ENCODE peak calls at places on chromosomes 16 and 17, in six cellular contexts. T, H, Y, A, R and Z are unnamed samples.

GRCh38 chr16:31063495-31063842 is 10.6 kb downstream of the ZNF668 start:
- DNase-seq in H (no peak), Y (no peak), R (no peak), T (no peak), A (no peak), Z (no peak)

GRCh38 chr16:64206877-64207276 is 915.0 kb downstream of the CDH11 start:
- DNase-seq in T (no peak), Y (no peak), A (no peak), H (no peak), R (no peak), Z (no peak)

GRCh38 chr16:84597518-84598390 is 20.1 kb downstream of the COTL1 start:
- DNase-seq in T (no peak), Y (no peak), H (no peak), A (no peak), R (no peak), Z (no peak)

GRCh38 chr17:45149037-45149668 is 878 bp downstream of the HEXIM1 start:
- DNase-seq in H (peak; percentile 86), A (peak; percentile 94), Y (peak; percentile 84), R (peak; percentile 78), T (no peak), Z (peak; percentile 95)

GRCh38 chr17:4833941-4834501 is 881 bp downstream of the MINK1 start:
- DNase-seq in Y (peak; percentile 44), H (peak; percentile 68), A (no peak), R (no peak), T (no peak), Z (no peak)

GRCh38 chr17:74431568-74432483 is at the start of gene GPRC5C:
- DNase-seq in H (no peak), R (peak; percentile 55), Y (peak; percentile 77), A (peak; percentile 91), T (no peak), Z (peak; percentile 92)

GRCh38 chr17:35345926-35346771 is 27.3 kb downstream of the SLFN11 start:
- DNase-seq in R (peak; percentile 31), A (no peak), Y (peak; percentile 18), H (peak; percentile 69), T (no peak), Z (peak; percentile 75)

GRCh38 chr16:47311738-47312505 is 148.9 kb downstream of the ITFG1 start:
- DNase-seq in A (no peak), T (peak; percentile 3), R (no peak), H (peak; percentile 11), Y (no peak), Z (no peak)

GRCh38 chr17:35368086-35368824 is 5.2 kb downstream of the SLFN11 start:
- DNase-seq in R (no peak), T (no peak), Y (no peak), H (peak; percentile 28), A (no peak), Z (no peak)

GRCh38 chr17:28196637-28197036 is 122.4 kb upstream of the TMEM97 start:
- DNase-seq in R (no peak), A (no peak), Y (no peak), T (no peak), H (no peak), Z (no peak)